ENCODE peak calls at places on chromosomes 1 and 21, in six cellular contexts. G is endothelial cell of umbilical vein, M is WTC11, D is cardiac muscle cell, B is body of pancreas, V is left ventricle myocardium inferior. S is an unnamed sample.

GRCh38 chr1:63882048-63882704 is 108.4 kb downstream of the ROR1 start:
- DNase-seq in M (no peak), B (no peak), G (no peak), D (no peak), V (no peak), S (no peak)

GRCh38 chr21:46220275-46220810 is 8.2 kb downstream of the LSS start:
- DNase-seq in V (no peak), G (no peak), M (no peak), B (no peak), D (no peak), S (no peak)

GRCh38 chr1:15308135-15308534 is 61.1 kb downstream of the FHAD1 start:
- DNase-seq in G (no peak), B (peak; percentile 52), V (no peak), D (no peak), M (no peak), S (no peak)

GRCh38 chr1:194341587-194341986 is 1155.2 kb upstream of the B3GALT2 start:
- DNase-seq in G (no peak), B (no peak), M (no peak), V (no peak), D (no peak), S (no peak)

GRCh38 chr1:223417903-223418663 is 24.9 kb downstream of the CCDC185 start:
- DNase-seq in M (no peak), V (no peak), D (peak; percentile 44), B (no peak), G (no peak), S (no peak)

GRCh38 chr1:53512807-53513755 is 53.9 kb downstream of the DMRTB1 start:
- DNase-seq in V (no peak), G (no peak), D (no peak), B (no peak), M (no peak), S (no peak)

GRCh38 chr1:83883979-83884378 is 115.0 kb downstream of the TTLL7 start:
- DNase-seq in B (no peak), V (no peak), G (no peak), D (no peak), M (no peak), S (no peak)

GRCh38 chr1:228552596-228553176 is 65.5 kb downstream of the RNF187 start:
- DNase-seq in D (no peak), G (no peak), M (no peak), B (no peak), V (no peak), S (no peak)

GRCh38 chr1:30618335-30618747 is 105.0 kb downstream of the MATN1 start:
- DNase-seq in G (no peak), V (no peak), M (no peak), B (no peak), D (no peak), S (no peak)

GRCh38 chr21:28253378-28253777 is 739.3 kb downstream of the LTN1 start:
- DNase-seq in D (no peak), M (no peak), B (no peak), G (no peak), V (no peak), S (no peak)

GRCh38 chr1:84753516-84754375 is 63.5 kb upstream of the SSX2IP start:
- DNase-seq in V (peak; percentile 58), M (peak; percentile 78), D (peak; percentile 84), G (peak; percentile 71), B (peak; percentile 76), S (peak; percentile 76)

GRCh38 chr1:208221291-208221622 is 22.9 kb downstream of the PLXNA2 start:
- DNase-seq in V (no peak), M (no peak), D (peak; percentile 59), G (no peak), B (no peak), S (no peak)

GRCh38 chr1:55064071-55064581 is 24.8 kb downstream of the PCSK9 start:
- DNase-seq in D (no peak), M (no peak), G (no peak), B (no peak), V (no peak), S (no peak)

GRCh38 chr1:219385786-219386427 is 212.2 kb downstream of the LYPLAL1 start:
- DNase-seq in M (peak; percentile 74), B (peak; percentile 65), G (peak; percentile 66), D (peak; percentile 69), V (no peak), S (peak; percentile 6)

GRCh38 chr1:224273651-224274050 is 56.3 kb downstream of the NVL start:
- DNase-seq in V (no peak), B (no peak), D (no peak), M (no peak), G (no peak), S (no peak)

GRCh38 chr1:34547043-34547674 is 207.7 kb upstream of the GJB5 start:
- DNase-seq in V (no peak), G (no peak), M (peak; percentile 35), D (peak; percentile 3), B (no peak), S (peak; percentile 5)

GRCh38 chr21:45535341-45536081 is 6.7 kb downstream of the SLC19A1 start:
- DNase-seq in D (no peak), B (peak; percentile 11), G (no peak), M (peak; percentile 9), V (peak; percentile 24), S (no peak)

GRCh38 chr1:111733996-111734369 is 5.2 kb downstream of the INKA2 start:
- DNase-seq in B (no peak), G (no peak), D (no peak), M (no peak), V (no peak), S (no peak)

GRCh38 chr1:203165101-203165799 is 10.4 kb downstream of the MYBPH start:
- DNase-seq in D (no peak), G (no peak), V (no peak), B (no peak), M (no peak), S (no peak)

GRCh38 chr1:47389735-47390134 is 26.4 kb upstream of the FOXE3 start:
- DNase-seq in B (no peak), M (no peak), G (no peak), V (no peak), D (no peak), S (no peak)

GRCh38 chr1:47386268-47386667 is 29.8 kb upstream of the FOXE3 start:
- DNase-seq in M (no peak), D (no peak), B (no peak), G (no peak), V (no peak), S (no peak)

GRCh38 chr1:47387921-47388509 is 28.1 kb upstream of the FOXE3 start:
- DNase-seq in D (no peak), G (peak; percentile 7), M (no peak), B (no peak), V (no peak), S (no peak)

GRCh38 chr1:47390843-47391242 is 25.2 kb upstream of the FOXE3 start:
- DNase-seq in B (no peak), G (no peak), V (no peak), M (no peak), D (no peak), S (no peak)

DNA sequence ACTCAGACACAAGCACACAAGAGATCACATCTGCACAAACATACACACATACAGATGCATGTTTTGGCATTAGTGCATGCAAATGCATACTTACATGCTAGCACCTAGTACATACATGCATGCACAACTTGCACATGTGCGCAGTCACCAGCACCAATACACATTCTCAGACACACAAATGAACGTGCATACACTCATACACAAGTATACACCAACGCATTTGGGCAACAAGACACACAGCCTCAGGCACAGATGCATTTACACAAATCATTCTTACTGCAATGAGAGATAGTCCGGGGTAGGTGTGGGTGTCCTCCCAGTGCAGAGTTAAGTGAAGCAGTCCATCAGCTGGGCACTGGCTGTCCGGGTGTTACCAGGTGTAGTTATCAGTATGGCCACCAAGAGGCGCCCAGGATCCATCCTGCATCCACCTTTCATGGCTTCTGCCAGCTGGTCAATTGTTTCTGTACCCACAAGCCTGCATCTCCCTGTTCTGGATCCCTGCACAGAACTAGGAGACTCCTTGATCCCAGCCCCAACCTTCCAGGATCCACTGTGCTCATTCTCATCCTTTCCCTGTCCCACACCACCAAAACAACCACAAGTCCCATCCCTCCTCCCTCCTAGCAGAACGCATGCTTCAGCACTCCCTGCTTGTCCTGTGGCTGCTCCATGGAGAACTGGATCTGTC is 27.4 kb upstream of the FOXE3 start:
- DNase-seq in M (peak; percentile 79), D (peak; percentile 64), B (peak; percentile 56), V (peak; percentile 33), G (peak; percentile 68), S (peak; percentile 73)
- TF ChIP-seq CTCF in M (peak; percentile 77), D (peak; percentile 86), B (peak; percentile 64), V (peak; percentile 67), G (peak; percentile 84), S (peak; percentile 86)

DNA sequence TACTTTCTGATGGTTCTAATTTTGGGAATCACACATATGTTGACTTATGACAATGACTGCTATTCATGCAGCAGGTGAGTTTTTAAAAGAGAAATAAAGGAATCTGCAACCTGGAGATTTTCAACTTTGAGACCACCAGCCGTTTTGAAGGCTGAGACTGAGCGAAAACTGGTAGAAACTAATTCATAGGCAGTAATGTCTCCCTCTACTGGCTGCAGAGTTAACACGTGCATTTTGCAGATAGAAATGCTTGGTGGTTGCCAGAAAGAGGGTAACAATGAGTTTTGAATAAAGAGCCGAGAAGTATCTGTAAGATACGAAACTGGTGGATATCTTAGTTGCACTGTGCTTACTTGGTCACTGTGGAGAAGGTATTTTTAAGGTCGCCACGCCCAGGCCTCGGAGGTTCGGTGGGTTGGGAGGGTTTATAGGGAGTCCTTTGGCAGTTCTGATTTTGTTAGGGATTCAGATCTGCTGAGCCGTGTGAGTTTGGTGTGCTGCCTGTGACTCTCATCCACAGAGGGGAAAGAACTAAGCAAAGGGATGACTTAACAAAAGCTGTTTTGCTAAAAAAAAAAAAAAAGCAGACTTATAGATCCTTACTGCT is 83.0 kb downstream of the RYR2 start:
- DNase-seq in G (no peak), M (no peak), B (peak; percentile 28), D (no peak), V (no peak), S (no peak)
- TF ChIP-seq CTCF in G (no peak), M (peak; percentile 27), B (peak; percentile 47), D (peak; percentile 40), V (peak; percentile 46), S (peak; percentile 59)

DNA sequence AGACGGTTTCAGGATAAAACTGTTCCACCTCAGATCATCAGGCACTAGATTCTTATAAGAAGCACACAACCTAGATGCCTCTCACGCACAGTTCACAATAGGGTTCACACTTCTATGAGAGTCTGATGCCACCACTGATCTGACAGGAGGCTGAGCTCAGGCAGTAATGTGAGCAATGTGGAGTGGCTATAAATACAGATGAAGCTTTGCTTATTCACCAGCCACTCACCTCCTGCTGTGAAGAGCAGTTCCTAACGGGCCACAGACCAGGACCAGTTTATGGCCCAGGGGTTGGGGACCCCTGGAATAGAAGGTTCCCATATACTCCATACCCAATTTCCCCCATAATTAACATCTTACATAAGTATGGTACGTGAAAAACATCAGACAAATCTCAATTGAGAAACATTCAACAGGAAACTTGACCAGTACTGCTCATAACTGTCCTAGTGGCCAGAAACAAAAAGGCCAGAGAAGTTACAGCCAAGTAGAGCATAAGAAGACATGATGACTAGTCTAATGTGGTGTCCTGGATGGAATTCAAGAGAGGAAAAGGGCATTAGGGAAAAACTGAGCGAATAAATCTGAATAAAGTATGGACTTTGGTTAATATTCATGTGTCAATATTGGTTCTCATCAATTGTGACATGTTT is 24.7 kb upstream of the IGSF5 start:
- DNase-seq in D (peak; percentile 19), M (no peak), V (no peak), G (no peak), B (no peak), S (no peak)
- TF ChIP-seq CTCF in D (no peak), M (no peak), V (peak; percentile 23), G (no peak), B (no peak), S (peak; percentile 32)

DNA sequence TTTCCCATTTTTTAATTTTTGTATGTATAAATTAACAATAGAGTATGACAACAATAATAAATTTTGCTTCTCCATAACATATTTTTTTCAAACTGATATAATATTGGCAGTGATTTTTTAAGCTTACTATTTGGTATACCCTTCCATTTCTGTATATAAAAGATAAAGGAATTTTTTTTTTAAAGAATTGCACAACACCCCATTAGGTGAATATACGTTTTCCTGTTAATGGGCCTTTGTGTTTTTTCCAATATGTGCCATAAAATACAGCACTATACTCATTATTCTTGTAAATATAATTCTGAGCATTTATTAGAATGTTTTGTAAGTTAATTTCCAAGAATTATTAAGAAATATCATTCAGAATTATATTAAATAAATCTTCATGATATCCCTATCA is 515.2 kb upstream of the RGS18 start:
- DNase-seq in V (no peak), M (no peak), G (no peak), B (no peak), D (no peak), S (no peak)
- TF ChIP-seq CTCF in V (no peak), M (no peak), G (no peak), B (no peak), D (no peak), S (no peak)